ENCODE peak calls at places on chromosome 15, in five cellular contexts. R is K562, L is HepG2, J is A549, C is GM12878. O is an unnamed sample.

GRCh38 chr15:29117778-29118177 is 151.8 kb downstream of the NSMCE3 start:
- DNase-seq in L (no peak), C (no peak), J (no peak), R (no peak), O (no peak)

GRCh38 chr15:98776607-98777281 is 128.4 kb downstream of the IGF1R start:
- DNase-seq in C (peak), J (no peak), L (peak), R (peak), O (no peak)

GRCh38 chr15:96406701-96407100 is 76.2 kb downstream of the NR2F2 start:
- DNase-seq in L (no peak), J (no peak), R (no peak), C (no peak), O (no peak)

GRCh38 chr15:70140543-70141375 is 43.0 kb upstream of the TLE3 start:
- DNase-seq in L (peak), C (no peak), R (no peak), J (peak), O (no peak)

GRCh38 chr15:38603271-38603670 is 38.7 kb upstream of the RASGRP1 start:
- DNase-seq in C (no peak), J (no peak), L (no peak), R (no peak), O (no peak)

GRCh38 chr15:29126821-29127461 is 142.7 kb downstream of the NSMCE3 start:
- DNase-seq in C (no peak), J (peak), R (peak), L (no peak), O (no peak)

GRCh38 chr15:75631935-75632334 is 6.4 kb upstream of the SNUPN start:
- DNase-seq in L (no peak), J (no peak), R (no peak), C (no peak), O (no peak)

GRCh38 chr15:75694241-75695182 is 18.1 kb downstream of the CSPG4 start:
- DNase-seq in C (no peak), L (peak), R (peak), J (peak), O (no peak)

GRCh38 chr15:91113036-91113435 is 13.0 kb downstream of the SV2B start:
- DNase-seq in C (no peak), L (no peak), J (no peak), R (no peak), O (no peak)

GRCh38 chr15:87710406-87710805 is 546.1 kb downstream of the NTRK3 start:
- DNase-seq in J (no peak), L (no peak), C (no peak), R (no peak), O (no peak)

GRCh38 chr15:95693917-95694316 is 636.6 kb upstream of the NR2F2 start:
- DNase-seq in C (no peak), L (no peak), R (no peak), J (no peak), O (no peak)

GRCh38 chr15:33561407-33561806 is 250.6 kb downstream of the RYR3 start:
- DNase-seq in C (no peak), R (no peak), J (no peak), L (no peak), O (no peak)

DNA sequence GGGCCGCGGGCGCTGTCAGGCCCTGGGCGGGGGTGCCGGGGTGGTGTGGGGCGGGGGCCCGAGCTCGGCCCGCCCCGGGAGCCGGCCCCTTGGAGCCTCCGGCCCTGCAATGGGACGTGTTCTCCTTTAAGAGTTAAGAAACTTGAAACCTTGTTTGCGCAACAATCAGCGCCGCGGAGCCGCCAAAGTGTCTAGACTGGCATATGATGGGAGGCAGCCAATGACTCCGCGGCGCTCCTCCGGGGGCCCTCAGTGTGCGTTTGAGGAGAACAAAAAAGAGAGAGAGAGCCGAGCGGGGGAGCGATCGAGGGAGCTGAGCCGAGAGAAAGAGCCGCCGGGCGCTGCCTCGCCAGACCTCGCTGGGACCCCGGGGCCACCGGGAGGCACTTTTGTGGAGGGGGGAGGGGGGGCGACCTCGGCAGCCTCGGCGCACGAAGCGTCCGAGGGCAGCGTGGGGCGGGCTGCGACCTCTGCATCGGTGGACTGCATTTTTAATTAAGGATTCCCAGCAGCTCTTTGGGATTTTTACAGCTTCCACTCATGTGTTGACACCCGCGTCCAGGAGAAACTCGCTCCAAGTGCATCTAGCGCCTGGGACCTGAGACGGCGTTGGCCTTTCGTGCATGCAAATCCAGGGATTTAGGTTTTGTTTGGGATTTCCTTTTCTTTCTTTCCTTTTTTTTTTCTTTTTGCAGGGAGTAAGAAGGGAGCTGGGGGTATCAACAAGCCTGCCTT is at the start of gene SMAD6:
- DNase-seq in R (peak), L (peak), C (no peak), J (peak), O (peak)
- TF ChIP-seq POLR2A in R (no peak), L (peak), C (no peak), J (peak), O (peak)

GRCh38 chr15:56160966-56161365 is 82.7 kb downstream of the RFX7 start:
- DNase-seq in C (no peak), J (no peak), R (no peak), L (no peak), O (no peak)

GRCh38 chr15:56168394-56168793 is 75.3 kb downstream of the RFX7 start:
- DNase-seq in J (no peak), L (no peak), R (no peak), C (no peak), O (no peak)

GRCh38 chr15:56165234-56165633 is 78.4 kb downstream of the RFX7 start:
- DNase-seq in J (no peak), C (no peak), L (no peak), R (no peak), O (no peak)
- TF ChIP-seq REST in J (no peak), C (no peak), L (no peak), R (no peak), O (no peak)

GRCh38 chr15:68204776-68205557 is at the start of gene CALML4:
- DNase-seq in C (no peak), R (no peak), J (peak), L (peak), O (no peak)
- TF ChIP-seq POLR2A in C (no peak), R (no peak), J (no peak), L (no peak), O (no peak)

GRCh38 chr15:50055333-50056278 is 63.4 kb downstream of the ATP8B4 start:
- DNase-seq in C (no peak), L (no peak), J (no peak), R (no peak), O (no peak)
- TF ChIP-seq REST in C (no peak), L (no peak), J (no peak), R (no peak), O (no peak)

GRCh38 chr15:101439285-101439919 is 50.1 kb downstream of the PCSK6 start:
- DNase-seq in R (no peak), J (peak), C (no peak), L (peak), O (no peak)
- TF ChIP-seq POLR2A in R (no peak), J (no peak), C (no peak), L (peak), O (no peak)

GRCh38 chr15:81310480-81310879 is 13.5 kb downstream of the STARD5 start:
- DNase-seq in J (no peak), C (no peak), L (no peak), R (no peak), O (no peak)

GRCh38 chr15:81313686-81314085 is 10.3 kb downstream of the STARD5 start:
- DNase-seq in L (no peak), C (no peak), J (no peak), R (no peak), O (no peak)

GRCh38 chr15:81311834-81312459 is 12.0 kb downstream of the STARD5 start:
- DNase-seq in R (no peak), J (no peak), L (no peak), C (no peak), O (no peak)

GRCh38 chr15:81314378-81314777 is 9.6 kb downstream of the STARD5 start:
- DNase-seq in R (no peak), C (no peak), L (no peak), J (no peak), O (no peak)

GRCh38 chr15:81312790-81313543 is 11.0 kb downstream of the STARD5 start:
- DNase-seq in R (no peak), L (no peak), C (no peak), J (peak), O (peak)
- TF ChIP-seq REST in R (no peak), L (no peak), C (no peak), J (no peak), O (no peak)

GRCh38 chr15:43912991-43913927 is 86.5 kb downstream of the WDR76 start:
- DNase-seq in J (peak), R (no peak), C (no peak), L (peak), O (peak)
- TF ChIP-seq POLR2A in J (no peak), R (no peak), C (no peak), L (no peak), O (no peak)

GRCh38 chr15:72229076-72229946 is 1.7 kb downstream of the PKM start:
- DNase-seq in C (no peak), L (no peak), R (no peak), J (no peak), O (no peak)
- TF ChIP-seq REST in C (no peak), L (no peak), R (no peak), J (no peak), O (no peak)

GRCh38 chr15:52020253-52021085 is 1.4 kb downstream of the MAPK6 start:
- DNase-seq in L (no peak), J (no peak), R (no peak), C (no peak), O (no peak)

GRCh38 chr15:52018693-52019393 is at the start of gene MAPK6:
- DNase-seq in J (peak), R (peak), L (peak), C (peak), O (peak)

GRCh38 chr15:52018244-52018643 is 775 bp upstream of the MAPK6 start:
- DNase-seq in J (no peak), R (no peak), C (no peak), L (no peak), O (no peak)

GRCh38 chr15:52021128-52021671 is 2.2 kb downstream of the MAPK6 start:
- DNase-seq in R (peak), C (no peak), J (peak), L (peak), O (peak)

GRCh38 chr15:52019394-52020252 is 604 bp downstream of the MAPK6 start:
- DNase-seq in L (peak), R (peak), J (peak), C (no peak), O (no peak)
- TF ChIP-seq POLR2A in L (peak), R (peak), J (peak), C (no peak), O (no peak)

DNA sequence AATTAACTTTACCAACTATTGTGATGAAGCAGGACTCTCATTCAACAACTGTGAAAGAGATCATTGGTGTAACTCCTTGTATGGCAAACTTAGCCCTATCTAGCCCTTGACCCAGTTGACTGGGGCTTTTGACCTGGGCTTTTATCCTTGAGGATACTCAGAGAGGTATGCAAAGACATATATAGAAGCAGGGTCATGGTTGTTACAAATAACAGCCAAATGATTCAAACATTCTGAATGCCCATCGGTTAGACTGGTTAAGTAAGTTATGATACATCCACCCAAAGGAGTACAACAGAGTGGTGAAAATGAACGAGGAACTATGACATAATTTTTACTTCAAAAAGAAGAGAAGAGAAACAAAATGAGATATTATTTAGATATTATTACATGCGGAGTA is 38.2 kb upstream of the ALDH1A3 start:
- DNase-seq in R (no peak), L (no peak), C (no peak), J (no peak), O (no peak)
- TF ChIP-seq REST in R (no peak), L (no peak), C (no peak), J (no peak), O (no peak)